ENCODE peak calls at places on chromosomes 5 and 9, in eight cellular contexts. B, G, M, N, E, Y, I and V are unnamed samples. For H3K27me3, the result is how much of the 10 kb centered on the place peaks cover.

GRCh38 chr5:29852329-29852728 is 1341.2 kb upstream of the CDH6 start:
- DNase-seq in B (no peak), G (no peak), M (no peak), N (no peak), E (no peak), Y (no peak), I (no peak), V (no peak)

GRCh38 chr5:163649522-163649921 is 144.1 kb downstream of the MAT2B start:
- DNase-seq in B (no peak), G (no peak), M (peak), N (no peak), E (no peak), Y (no peak), I (no peak), V (no peak)

GRCh38 chr5:142821733-142822487 is 51.7 kb downstream of the ARHGAP26 start:
- DNase-seq in B (no peak), G (no peak), M (peak), N (no peak), E (no peak), Y (no peak), I (no peak), V (no peak)

GRCh38 chr5:15367501-15367900 is 132.5 kb upstream of the FBXL7 start:
- DNase-seq in B (no peak), G (no peak), M (no peak), N (no peak), E (no peak), Y (no peak), I (no peak), V (no peak)

GRCh38 chr9:84829997-84830696 is 160.6 kb downstream of the NTRK2 start:
- DNase-seq in B (no peak), G (no peak), M (no peak), N (no peak), E (no peak), Y (no peak), I (no peak), V (no peak)

GRCh38 chr9:79686381-79687130 is 114.8 kb downstream of the TLE4 start:
- DNase-seq in B (peak), G (no peak), M (peak), N (no peak), E (no peak), Y (no peak), I (no peak), V (no peak)

GRCh38 chr9:116096046-116096445 is 57.5 kb upstream of the PAPPA start:
- DNase-seq in B (no peak), G (no peak), M (peak), N (no peak), E (no peak), Y (no peak), I (no peak), V (no peak)

GRCh38 chr5:127072861-127073846 is at the start of gene C5orf63:
- DNase-seq in B (peak), G (peak), M (peak), N (peak), E (peak), Y (no peak), I (peak), V (peak)

GRCh38 chr5:95761771-95762680 is 30.9 kb downstream of the RHOBTB3 start:
- DNase-seq in B (no peak), G (no peak), M (peak), N (no peak), E (no peak), Y (no peak), I (no peak), V (no peak)

GRCh38 chr5:113273949-113274348 is 160.8 kb downstream of the TSSK1B start:
- DNase-seq in B (no peak), G (no peak), M (no peak), N (no peak), E (no peak), Y (no peak), I (no peak), V (no peak)

GRCh38 chr5:873328-873727 is 19.3 kb downstream of the BRD9 start:
- DNase-seq in B (no peak), G (no peak), M (no peak), N (no peak), E (no peak), Y (no peak), I (no peak), V (no peak)

GRCh38 chr9:80605129-80605528 is 1033.4 kb downstream of the TLE4 start:
- DNase-seq in B (no peak), G (peak), M (peak), N (no peak), E (no peak), Y (peak), I (no peak), V (no peak)

GRCh38 chr5:79798892-79799590 is 109.4 kb downstream of the CMYA5 start:
- DNase-seq in B (no peak), G (no peak), M (no peak), N (no peak), E (no peak), Y (no peak), I (no peak), V (no peak)

GRCh38 chr5:117872798-117873368 is 1115.5 kb downstream of the DTWD2 start:
- DNase-seq in B (no peak), G (no peak), M (no peak), N (no peak), E (no peak), Y (no peak), I (no peak), V (no peak)

GRCh38 chr5:181260720-181261319 is at the start of gene TRIM52:
- DNase-seq in B (peak), G (peak), M (peak), N (peak), E (peak), Y (peak), I (peak), V (peak)

GRCh38 chr9:129350143-129350935 is 172.3 kb upstream of the IER5L start:
- DNase-seq in B (no peak), G (peak), M (no peak), N (no peak), E (no peak), Y (no peak), I (no peak), V (no peak)

GRCh38 chr9:129351058-129351641 is 173.1 kb upstream of the IER5L start:
- DNase-seq in B (no peak), G (peak), M (no peak), N (no peak), E (no peak), Y (peak), I (no peak), V (no peak)

GRCh38 chr9:129351642-129352151 is 173.6 kb upstream of the IER5L start:
- DNase-seq in B (no peak), G (peak), M (no peak), N (no peak), E (no peak), Y (no peak), I (no peak), V (no peak)

GRCh38 chr9:129353697-129354336 is 175.8 kb upstream of the IER5L start:
- DNase-seq in B (no peak), G (peak), M (no peak), N (no peak), E (no peak), Y (no peak), I (no peak), V (no peak)

DNA sequence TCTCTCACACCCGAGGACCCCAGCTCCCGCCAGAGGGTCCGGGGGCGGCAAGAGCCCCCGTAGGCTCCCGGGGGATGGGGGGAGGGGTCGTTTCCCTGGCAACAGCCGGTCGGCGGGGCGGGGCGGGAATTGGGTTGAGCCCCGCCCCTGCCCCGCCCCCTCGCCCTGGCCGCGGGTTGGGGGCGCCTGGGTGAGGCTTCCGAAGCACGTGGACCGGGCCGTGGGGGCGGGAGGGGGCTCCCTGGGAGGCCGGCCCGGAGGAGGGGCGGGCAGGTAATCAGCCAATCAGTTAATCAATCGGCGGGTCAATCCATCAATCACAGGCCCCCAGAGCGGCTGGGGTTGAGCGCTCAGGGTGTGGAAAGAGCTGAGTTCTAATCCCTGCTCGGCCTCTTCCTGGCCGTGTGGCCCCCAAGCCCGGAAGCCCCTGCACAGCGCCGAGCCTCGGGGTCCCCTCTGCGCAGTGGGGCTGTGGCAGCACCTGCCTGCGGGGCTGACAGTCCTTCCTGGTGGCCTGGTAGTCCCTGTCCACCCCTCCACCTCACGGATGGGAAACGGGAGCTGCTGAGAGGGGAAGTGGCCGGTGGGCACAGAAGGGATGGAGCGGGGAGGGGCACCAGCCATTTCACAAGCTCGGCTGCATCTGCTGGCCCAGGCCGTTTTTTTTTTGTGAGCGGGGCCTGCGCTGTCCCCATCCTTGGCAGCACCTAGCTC is 174.3 kb upstream of the IER5L start:
- DNase-seq in B (no peak), G (peak), M (no peak), N (no peak), E (no peak), Y (peak), I (peak), V (no peak)
- H3K4me3 ChIP-seq in B (peak), G (peak), M (peak), N (no peak), E (peak), Y (peak), I (peak), V (peak)

GRCh38 chr9:93958875-93959682 is 3.9 kb upstream of the BARX1 start:
- DNase-seq in B (no peak), G (peak), M (peak), N (peak), E (no peak), Y (no peak), I (no peak), V (no peak)
- H3K27me3 ChIP-seq in B (under half), G (half or more), M (half or more), N (under half), E (half or more), Y (half or more), I (half or more), V (half or more)

DNA sequence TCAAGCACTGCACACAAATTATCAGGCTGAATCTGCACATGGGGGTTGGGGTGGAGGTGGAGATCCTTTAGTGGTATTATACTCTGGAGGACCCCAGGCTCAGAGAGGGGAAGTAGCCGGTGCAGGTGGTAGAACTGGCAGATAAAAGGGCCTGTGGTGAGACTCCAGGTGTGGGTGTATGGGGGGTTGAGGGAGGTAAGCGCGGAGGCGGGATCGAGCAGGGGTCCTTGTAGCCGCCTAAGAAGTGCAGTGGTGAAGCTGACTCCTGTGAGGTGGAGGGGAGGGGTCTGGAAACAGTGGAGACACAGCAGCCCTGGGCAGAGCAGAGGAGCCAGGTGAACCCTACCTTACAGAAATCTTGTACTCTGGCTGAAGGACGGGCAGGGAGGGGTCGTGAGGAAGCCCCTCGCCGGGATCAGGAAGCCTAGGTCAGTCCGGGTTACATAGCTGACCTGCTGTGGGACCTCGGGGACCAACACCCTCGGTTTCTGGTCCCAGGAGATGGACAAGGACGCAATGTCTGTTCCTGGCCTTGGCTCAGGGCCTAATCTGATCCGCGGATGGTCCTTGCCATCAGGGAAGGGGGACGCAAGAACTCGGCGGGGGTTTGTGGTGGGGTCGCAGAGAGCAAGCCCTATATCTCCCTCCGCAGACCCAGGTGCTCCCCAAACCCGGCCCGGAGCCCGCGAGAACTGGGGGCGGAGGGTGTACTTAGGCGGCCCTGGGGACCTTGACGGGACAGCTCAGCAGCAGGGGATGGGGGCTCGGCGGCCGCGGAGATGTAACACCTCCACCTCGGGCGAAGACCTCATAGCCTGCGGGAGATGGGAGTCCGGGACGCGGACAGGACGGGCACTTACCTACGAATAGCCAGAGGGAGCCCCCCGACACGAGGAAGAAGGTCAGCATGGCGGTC is 555 bp downstream of the ACSL6 start:
- DNase-seq in B (no peak), G (peak), M (no peak), N (no peak), E (peak), Y (no peak), I (no peak), V (peak)
- H3K4me3 ChIP-seq in B (peak), G (peak), M (no peak), N (peak), E (peak), Y (peak), I (peak), V (peak)

DNA sequence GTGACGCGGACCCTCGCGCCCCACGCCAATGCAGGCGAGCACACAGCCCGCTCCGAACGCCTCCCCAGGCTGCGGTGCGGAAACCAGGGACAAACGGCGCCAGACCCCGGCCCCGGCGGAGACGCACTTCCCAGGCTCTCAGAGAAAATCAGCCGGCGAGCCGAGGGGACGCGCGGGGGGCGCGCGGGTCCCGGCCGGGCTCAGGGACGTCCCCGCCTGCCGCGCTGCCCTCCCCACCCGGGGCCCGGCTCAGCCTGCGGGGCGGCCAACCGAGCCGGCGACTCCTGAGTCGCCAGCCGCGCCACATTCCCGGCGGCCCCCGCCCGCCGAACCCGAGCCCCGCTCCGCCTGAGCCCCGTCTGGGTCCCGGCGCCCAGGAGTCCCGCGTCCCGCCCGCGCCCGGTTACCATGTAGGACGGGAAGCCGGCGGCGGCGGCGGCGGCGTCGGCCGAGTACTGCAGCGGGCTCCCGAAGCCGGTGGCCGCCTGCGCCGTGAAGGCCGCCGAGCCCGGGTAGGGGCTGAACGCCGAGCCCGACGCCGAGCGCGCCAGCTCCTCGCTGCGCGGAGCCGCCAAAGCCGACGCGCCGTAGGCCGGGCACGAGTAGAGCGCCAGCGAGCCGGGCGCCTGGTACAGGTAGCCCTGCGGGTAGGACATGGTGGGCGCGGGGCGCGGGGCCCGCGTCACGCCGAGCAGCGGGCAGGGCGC is 566 bp downstream of the IRX2 start:
- DNase-seq in B (no peak), G (peak), M (peak), N (no peak), E (no peak), Y (peak), I (no peak), V (no peak)
- H3K27me3 ChIP-seq in B (under half), G (half or more), M (under half), N (under half), E (half or more), Y (under half), I (half or more), V (under half)

GRCh38 chr5:35857004-35857345 is 284 bp downstream of the IL7R start:
- DNase-seq in B (no peak), G (no peak), M (peak), N (no peak), E (no peak), Y (no peak), I (no peak), V (no peak)

GRCh38 chr5:35856186-35857003 is at the start of gene IL7R:
- DNase-seq in B (no peak), G (no peak), M (peak), N (no peak), E (no peak), Y (no peak), I (no peak), V (no peak)

GRCh38 chr5:35859101-35859661 is 2.5 kb downstream of the IL7R start:
- DNase-seq in B (no peak), G (no peak), M (peak), N (no peak), E (no peak), Y (no peak), I (no peak), V (no peak)

GRCh38 chr5:35855221-35855620 is 1.5 kb upstream of the IL7R start:
- DNase-seq in B (no peak), G (no peak), M (no peak), N (no peak), E (no peak), Y (no peak), I (no peak), V (no peak)

GRCh38 chr5:35857606-35858205 is 1.0 kb downstream of the IL7R start:
- DNase-seq in B (no peak), G (no peak), M (peak), N (no peak), E (no peak), Y (no peak), I (no peak), V (no peak)
- H3K4me3 ChIP-seq in B (no peak), G (no peak), M (peak), N (no peak), E (no peak), Y (no peak), I (no peak), V (peak)

GRCh38 chr9:21972361-21972760 is 21.8 kb downstream of the CDKN2A start:
- DNase-seq in B (no peak), G (no peak), M (no peak), N (no peak), E (no peak), Y (no peak), I (no peak), V (no peak)
- H3K27me3 ChIP-seq in B (under half), G (half or more), M (half or more), N (under half), E (half or more), Y (half or more), I (half or more), V (half or more)